ENCODE peak calls at places on chromosome 5, in eight cellular contexts. D is BJ, C is HFFc6, F is IMR-90, G is Peyer's patch, I is A549, Q is endothelial cell, R is GM12865. V is an unnamed sample.

GRCh38 chr5:172173771-172174170 is 14.3 kb downstream of the STK10 start:
- DNase-seq in D (no peak), R (no peak), C (peak), I (no peak), G (no peak), Q (no peak), F (peak), V (peak)

GRCh38 chr5:111398013-111398412 is 114.3 kb downstream of the STARD4 start:
- DNase-seq in C (no peak), D (no peak), G (no peak), I (no peak), R (peak), F (no peak), Q (no peak), V (no peak)

GRCh38 chr5:72137826-72138409 is 30.6 kb downstream of the MAP1B start:
- DNase-seq in I (no peak), Q (no peak), G (no peak), D (no peak), F (no peak), C (no peak), R (peak), V (no peak)

GRCh38 chr5:117405197-117405596 is 830.6 kb upstream of the SEMA6A start:
- DNase-seq in C (no peak), I (no peak), D (no peak), G (no peak), R (no peak), F (no peak), Q (no peak), V (no peak)

GRCh38 chr5:14929293-14930065 is 57.9 kb upstream of the ANKH start:
- DNase-seq in C (no peak), I (no peak), R (no peak), Q (no peak), G (no peak), F (no peak), D (no peak), V (no peak)

GRCh38 chr5:174501461-174502069 is 222.8 kb upstream of the MSX2 start:
- DNase-seq in C (no peak), G (no peak), D (peak), F (peak), R (no peak), Q (no peak), I (no peak), V (peak)

GRCh38 chr5:172714491-172715420 is 56.2 kb downstream of the DUSP1 start:
- DNase-seq in D (no peak), I (peak), C (peak), R (peak), G (peak), Q (peak), F (peak), V (peak)

GRCh38 chr5:130479045-130479804 is 575.0 kb downstream of the CHSY3 start:
- DNase-seq in I (no peak), G (no peak), R (no peak), C (no peak), D (no peak), Q (no peak), F (no peak), V (no peak)

GRCh38 chr5:180137401-180138213 is 66.0 kb upstream of the RNF130 start:
- DNase-seq in R (no peak), Q (no peak), D (no peak), C (no peak), F (no peak), I (no peak), G (peak), V (no peak)

GRCh38 chr5:143534764-143535159 is 131.3 kb upstream of the NR3C1 start:
- DNase-seq in F (no peak), D (no peak), R (no peak), I (no peak), C (no peak), G (no peak), Q (no peak), V (no peak)

GRCh38 chr5:82494942-82495341 is 216.8 kb upstream of the RPS23 start:
- DNase-seq in F (peak), Q (no peak), R (no peak), C (peak), D (no peak), I (no peak), G (no peak), V (no peak)

DNA sequence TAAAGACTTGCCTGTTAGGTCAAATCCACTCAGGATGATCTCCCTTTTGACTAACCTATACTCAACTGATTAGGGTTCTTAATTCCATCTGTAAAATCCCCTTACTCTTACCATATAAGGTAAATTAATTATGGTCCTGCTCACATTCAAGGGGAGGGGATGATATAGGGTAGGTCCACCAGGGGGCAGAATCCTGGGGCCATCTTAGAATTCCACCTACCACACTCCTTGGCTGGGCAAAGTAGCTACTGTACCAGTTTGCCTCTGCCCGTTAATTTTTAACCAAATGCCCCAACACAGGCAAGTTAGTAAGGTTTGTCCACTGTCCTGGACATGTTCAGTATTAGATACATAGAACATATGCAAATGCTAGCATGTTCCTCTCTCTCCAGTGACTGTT is 262.4 kb downstream of the SEMA5A start:
- DNase-seq in C (no peak), G (no peak), Q (no peak), I (no peak), F (no peak), D (no peak), R (no peak), V (no peak)
- TF ChIP-seq CTCF in C (peak), G (no peak), Q (no peak), I (no peak), F (no peak), D (no peak), R (no peak), V (peak)

GRCh38 chr5:160463227-160463626 is 41.6 kb downstream of the PTTG1 start:
- DNase-seq in G (no peak), R (no peak), Q (no peak), C (no peak), D (no peak), I (no peak), F (no peak), V (no peak)

GRCh38 chr5:160462167-160462566 is 40.5 kb downstream of the PTTG1 start:
- DNase-seq in C (no peak), Q (no peak), I (no peak), G (no peak), D (no peak), R (peak), F (no peak), V (no peak)

GRCh38 chr5:160461378-160461777 is 39.7 kb downstream of the PTTG1 start:
- DNase-seq in R (no peak), G (no peak), I (no peak), Q (no peak), F (no peak), D (no peak), C (no peak), V (no peak)

GRCh38 chr5:160458971-160459800 is 37.5 kb downstream of the PTTG1 start:
- DNase-seq in I (no peak), C (no peak), R (peak), F (no peak), D (no peak), Q (no peak), G (no peak), V (no peak)

DNA sequence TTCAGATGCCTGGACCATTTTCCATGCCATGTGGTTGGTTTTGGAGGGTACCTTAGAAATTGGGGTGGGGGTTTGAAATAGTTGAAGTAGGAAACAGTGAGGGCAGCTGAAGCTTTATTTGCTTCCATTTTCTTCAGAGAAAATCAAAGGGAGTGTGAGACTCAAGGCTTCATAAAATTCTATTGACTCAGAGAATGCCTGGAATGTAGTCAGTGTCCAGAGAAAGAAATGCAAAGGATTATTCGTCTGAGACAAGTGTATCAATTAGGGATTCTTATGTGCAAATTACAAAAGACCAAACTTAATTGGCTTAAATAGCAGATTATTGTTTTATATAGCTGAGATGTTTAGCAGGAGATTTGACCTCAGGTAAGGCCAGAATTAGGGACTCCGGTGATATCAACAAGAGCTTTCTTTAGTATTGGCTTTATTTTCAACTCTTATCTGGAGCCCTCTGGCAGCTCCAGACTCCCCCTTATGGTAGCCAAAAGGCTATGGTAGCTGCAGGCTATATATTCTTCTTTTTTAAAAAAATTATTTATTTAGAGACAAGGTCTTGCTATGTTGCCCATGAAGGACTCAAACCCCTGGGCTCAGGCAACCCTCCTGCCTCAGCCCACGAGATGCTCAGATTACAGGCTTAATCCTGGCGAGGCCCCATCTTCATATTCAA is 38.9 kb downstream of the PTTG1 start:
- DNase-seq in F (no peak), C (no peak), G (no peak), Q (no peak), R (no peak), I (no peak), D (no peak), V (no peak)
- TF ChIP-seq CTCF in F (peak), C (peak), G (no peak), Q (no peak), R (peak), I (no peak), D (peak), V (peak)

GRCh38 chr5:139689631-139690384 is 41.7 kb downstream of the CXXC5 start:
- DNase-seq in G (peak), Q (peak), R (peak), I (peak), F (no peak), D (no peak), C (peak), V (no peak)
- TF ChIP-seq CTCF in G (peak), Q (no peak), R (peak), I (peak), F (peak), D (peak), C (peak), V (peak)

GRCh38 chr5:108260105-108260857 is 121.6 kb downstream of the FBXL17 start:
- DNase-seq in D (peak), Q (peak), G (peak), R (peak), C (peak), F (peak), I (peak), V (no peak)
- TF ChIP-seq CTCF in D (peak), Q (peak), G (peak), R (peak), C (peak), F (peak), I (peak), V (peak)